ENCODE peak calls at places on chromosomes 3 and 15, in six cellular contexts. O is HCT116, B is suprapubic skin, U is transverse colon, K is H1, F is stomach. G is an unnamed sample.
A peak's percentile ranks its signal among the peaks of the same experiment; 100 is the strongest.

GRCh38 chr15:35005933-35006332 is 17.8 kb upstream of the ZNF770 start:
- DNase-seq in K (no peak), O (no peak), U (no peak), B (no peak), F (no peak), G (no peak)

GRCh38 chr15:68235022-68235421 is 5.5 kb upstream of the CLN6 start:
- DNase-seq in O (no peak), U (no peak), K (no peak), F (no peak), B (peak; percentile 31), G (no peak)

GRCh38 chr3:56775356-56775914 is 26.3 kb downstream of the ARHGEF3 start:
- DNase-seq in U (no peak), B (no peak), O (no peak), F (no peak), K (no peak), G (no peak)

GRCh38 chr15:79595995-79596622 is 164.0 kb downstream of the MINAR1 start:
- DNase-seq in K (peak; percentile 73), B (no peak), F (peak; percentile 60), U (peak; percentile 47), O (peak; percentile 95), G (peak; percentile 64)

GRCh38 chr3:10602769-10603768 is 97.7 kb upstream of the ATP2B2 start:
- DNase-seq in O (no peak), F (no peak), B (no peak), U (no peak), K (no peak), G (no peak)

GRCh38 chr15:76159282-76159681 is 99.5 kb downstream of the TMEM266 start:
- DNase-seq in K (no peak), U (no peak), B (peak; percentile 53), O (no peak), F (no peak), G (no peak)

GRCh38 chr3:46098319-46098761 is 71.1 kb upstream of the XCR1 start:
- DNase-seq in B (no peak), O (no peak), K (no peak), U (peak; percentile 41), F (no peak), G (no peak)

GRCh38 chr15:51775967-51776816 is 24.8 kb downstream of the TMOD2 start:
- DNase-seq in B (no peak), F (peak; percentile 56), K (no peak), O (peak; percentile 41), U (peak; percentile 48), G (no peak)

GRCh38 chr3:36969540-36970432 is 23.1 kb downstream of the EPM2AIP1 start:
- DNase-seq in U (no peak), F (no peak), B (no peak), O (no peak), K (no peak), G (no peak)

GRCh38 chr15:62464705-62465104 is 299.6 kb upstream of the C2CD4B start:
- DNase-seq in K (no peak), O (no peak), F (no peak), B (no peak), U (no peak), G (no peak)

GRCh38 chr3:963255-963654 is 129.6 kb upstream of the CNTN6 start:
- DNase-seq in O (no peak), B (no peak), K (no peak), U (no peak), F (no peak), G (no peak)
- H3K9me3 ChIP-seq in O (peaks cover 13% of the 10 kb centered on the region), B (no peaks in the 10 kb centered on the region), K (no peaks in the 10 kb centered on the region), U (no peaks in the 10 kb centered on the region), F (peaks cover 2% of the 10 kb centered on the region), G (no peaks in the 10 kb centered on the region)

GRCh38 chr15:85642693-85643058 is 152.0 kb downstream of the KLHL25 start:
- DNase-seq in O (no peak), U (peak; percentile 36), B (no peak), K (no peak), F (no peak), G (no peak)
- TF ChIP-seq POLR2AphosphoS5 in O (no peak), U (no peak), B (no peak), K (no peak), F (peak; percentile 29), G (peak; percentile 14)

GRCh38 chr3:123401836-123402530 is 46.9 kb downstream of the ADCY5 start:
- DNase-seq in K (no peak), F (no peak), O (no peak), B (no peak), U (no peak), G (no peak)
- H3K27ac ChIP-seq in K (no peak overlapping the region), F (peak overlapping the region; percentile 67), O (no peak overlapping the region), B (no peak overlapping the region), U (peak overlapping the region; percentile 72), G (no peak overlapping the region)

GRCh38 chr3:7924228-7924627 is 577.4 kb upstream of the LMCD1 start:
- DNase-seq in F (no peak), U (no peak), O (no peak), K (no peak), B (no peak), G (no peak)
- H3K9me3 ChIP-seq in F (no peaks in the 10 kb centered on the region), U (no peaks in the 10 kb centered on the region), O (no peaks in the 10 kb centered on the region), K (no peaks in the 10 kb centered on the region), B (no peaks in the 10 kb centered on the region), G (no peaks in the 10 kb centered on the region)

GRCh38 chr3:118793176-118793575 is 241.5 kb downstream of the IGSF11 start:
- DNase-seq in O (no peak), U (no peak), K (no peak), B (no peak), F (no peak), G (no peak)

DNA sequence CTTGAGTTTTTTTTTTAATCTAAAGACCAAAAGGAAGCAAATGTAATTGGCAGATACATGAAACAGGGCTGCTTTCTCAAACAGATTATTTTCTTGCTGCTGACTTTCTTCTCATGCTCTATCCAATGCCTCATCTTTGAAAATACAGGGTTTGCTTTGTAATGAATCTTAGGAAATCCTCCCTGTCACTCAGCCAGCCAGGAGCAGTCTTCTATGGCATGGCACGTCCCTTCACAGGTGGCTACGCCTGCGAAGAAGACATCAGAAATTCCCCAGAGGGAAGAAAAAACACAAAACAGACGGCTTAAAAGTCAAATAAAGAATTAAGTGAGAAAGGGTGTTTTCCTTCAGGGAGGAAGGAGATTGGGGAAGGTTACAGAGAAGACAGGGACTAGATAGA is 242.5 kb downstream of the IGSF11 start:
- DNase-seq in B (no peak), K (no peak), F (no peak), O (no peak), U (no peak), G (no peak)
- TF ChIP-seq POLR2AphosphoS5 in B (no peak), K (no peak), F (no peak), O (no peak), U (no peak), G (no peak)

GRCh38 chr15:31405200-31405929 is 78.7 kb downstream of the KLF13 start:
- DNase-seq in O (no peak), U (no peak), K (no peak), B (no peak), F (peak; percentile 68), G (no peak)

GRCh38 chr15:31402511-31403056 is 75.9 kb downstream of the KLF13 start:
- DNase-seq in O (no peak), K (no peak), F (no peak), U (no peak), B (peak; percentile 84), G (no peak)

GRCh38 chr15:31402003-31402402 is 75.4 kb downstream of the KLF13 start:
- DNase-seq in B (no peak), O (no peak), U (no peak), F (no peak), K (no peak), G (no peak)

GRCh38 chr15:31403096-31403495 is 76.5 kb downstream of the KLF13 start:
- DNase-seq in O (no peak), U (no peak), B (no peak), F (no peak), K (no peak), G (no peak)

GRCh38 chr15:31403606-31404005 is 77.0 kb downstream of the KLF13 start:
- DNase-seq in U (no peak), O (no peak), K (no peak), B (no peak), F (no peak), G (no peak)
- H3K27ac ChIP-seq in U (no peak overlapping the region), O (no peak overlapping the region), K (no peak overlapping the region), B (no peak overlapping the region), F (no peak overlapping the region), G (no peak overlapping the region)